ENCODE peak calls at places on chromosomes 5 and 9, in six cellular contexts. C, B, T, V, S and D are unnamed samples.

GRCh38 chr5:128637031-128637430 is 99.0 kb upstream of the FBN2 start:
- DNase-seq in C (no peak), B (no peak), T (no peak), V (peak; percentile 72), S (peak; percentile 54), D (no peak)

GRCh38 chr9:127174386-127175318 is 52.2 kb upstream of the ANGPTL2 start:
- DNase-seq in C (no peak), B (peak; percentile 24), T (no peak), V (no peak), S (no peak), D (no peak)

GRCh38 chr9:114717908-114718486 is 36.0 kb upstream of the TEX48 start:
- DNase-seq in C (no peak), B (no peak), T (no peak), V (no peak), S (no peak), D (no peak)

GRCh38 chr9:137878957-137879555 is 1.5 kb downstream of the CACNA1B start:
- DNase-seq in C (no peak), B (no peak), T (no peak), V (no peak), S (no peak), D (no peak)

GRCh38 chr5:20213803-20214202 is 225.8 kb upstream of the CDH18 start:
- DNase-seq in C (no peak), B (no peak), T (no peak), V (no peak), S (peak; percentile 26), D (no peak)

GRCh38 chr9:650362-650761 is 191.1 kb upstream of the DMRT1 start:
- DNase-seq in C (no peak), B (no peak), T (no peak), V (no peak), S (no peak), D (no peak)

GRCh38 chr9:6354072-6354686 is 26.0 kb downstream of the TPD52L3 start:
- DNase-seq in C (peak; percentile 69), B (no peak), T (peak; percentile 71), V (peak; percentile 56), S (peak; percentile 60), D (peak; percentile 47)

GRCh38 chr9:100098241-100098886 is 436 bp downstream of the ERP44 start:
- DNase-seq in C (peak; percentile 71), B (peak; percentile 71), T (peak; percentile 79), V (peak; percentile 44), S (peak; percentile 34), D (peak; percentile 15)

GRCh38 chr5:89478856-89479255 is 595.9 kb upstream of the MEF2C start:
- DNase-seq in C (no peak), B (no peak), T (no peak), V (no peak), S (no peak), D (no peak)

GRCh38 chr5:89484962-89485361 is 602.0 kb upstream of the MEF2C start:
- DNase-seq in C (no peak), B (no peak), T (no peak), V (no peak), S (no peak), D (no peak)

DNA sequence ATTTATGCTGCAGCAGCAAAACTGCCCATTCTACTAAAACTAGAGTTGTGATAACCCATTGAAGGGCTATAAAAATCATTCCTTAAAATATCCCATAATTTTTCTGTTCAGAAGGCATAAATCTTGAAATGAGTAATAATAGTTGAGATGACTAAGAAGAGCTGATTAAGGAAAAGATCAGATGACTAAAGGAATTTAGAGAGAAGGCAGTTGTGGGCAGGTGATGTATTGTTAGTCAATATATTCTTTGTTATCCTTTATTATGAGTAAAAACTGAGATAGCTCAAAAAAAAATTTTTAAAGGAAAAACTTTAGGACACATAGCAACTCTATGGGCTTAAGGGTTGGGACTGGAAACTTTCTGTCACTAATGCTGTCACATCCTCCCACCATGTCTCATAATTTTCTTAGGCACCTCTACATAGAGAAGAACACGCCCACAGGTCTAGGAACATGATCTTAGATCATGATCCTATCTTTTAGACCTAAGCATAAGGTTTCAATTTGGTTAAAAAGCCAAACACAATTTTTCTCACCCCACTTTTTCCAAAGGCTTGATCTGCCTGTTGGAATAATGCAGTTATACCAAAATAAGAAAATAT is 597.5 kb upstream of the MEF2C start:
- DNase-seq in C (no peak), B (no peak), T (no peak), V (no peak), S (peak; percentile 18), D (no peak)
- H3K4me3 ChIP-seq in C (no peak overlapping the region), B (no peak overlapping the region), T (no peak overlapping the region), V (no peak overlapping the region), S (no peak overlapping the region), D (no peak overlapping the region)

DNA sequence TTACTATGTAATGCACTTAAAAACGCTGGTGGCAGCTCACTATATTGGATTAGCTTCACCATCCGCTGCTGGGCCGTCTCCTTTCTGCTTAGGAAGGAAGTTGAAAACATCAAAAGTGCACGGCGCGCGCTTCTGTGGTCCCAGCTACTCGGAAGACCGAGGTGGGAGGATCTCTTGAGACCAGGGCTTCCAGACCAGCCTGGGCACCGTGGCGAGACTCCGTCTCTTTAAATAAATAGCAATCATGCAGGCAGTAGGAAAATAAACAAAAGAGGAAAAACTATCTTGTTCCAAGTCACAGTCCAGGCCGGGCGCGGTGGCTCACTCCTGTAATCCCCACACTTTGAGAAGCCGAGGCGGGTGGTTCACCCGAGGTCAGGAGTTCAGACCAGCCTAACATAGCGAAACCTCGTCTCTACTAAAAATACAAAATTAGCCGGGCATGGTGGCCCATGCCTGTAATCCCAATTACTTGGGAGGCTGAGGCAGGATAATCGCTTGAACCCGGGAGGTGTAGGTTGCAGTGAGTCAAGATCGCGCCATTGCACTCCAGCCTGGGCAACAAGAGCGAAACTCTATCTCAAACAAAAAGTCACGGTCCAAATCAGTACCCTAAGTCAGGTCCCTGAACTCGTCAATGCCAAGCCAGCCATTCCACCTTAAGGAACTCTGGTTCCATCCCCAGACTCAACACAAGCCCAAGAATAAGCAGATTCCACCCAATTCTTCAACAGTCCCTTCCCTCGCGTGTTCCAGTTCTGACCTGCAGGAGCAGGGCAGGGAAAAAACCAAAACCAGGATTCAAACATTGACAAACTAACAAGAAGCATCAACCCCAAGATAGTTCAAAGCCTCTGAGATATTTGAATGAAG is 1.0 kb upstream of the GOLGA1 start:
- DNase-seq in C (peak; percentile 26), B (peak; percentile 75), T (peak; percentile 68), V (peak; percentile 35), S (no peak), D (no peak)
- TF ChIP-seq CTCF in C (no peak), B (no peak), T (no peak), V (no peak), S (no peak), D (no peak)

DNA sequence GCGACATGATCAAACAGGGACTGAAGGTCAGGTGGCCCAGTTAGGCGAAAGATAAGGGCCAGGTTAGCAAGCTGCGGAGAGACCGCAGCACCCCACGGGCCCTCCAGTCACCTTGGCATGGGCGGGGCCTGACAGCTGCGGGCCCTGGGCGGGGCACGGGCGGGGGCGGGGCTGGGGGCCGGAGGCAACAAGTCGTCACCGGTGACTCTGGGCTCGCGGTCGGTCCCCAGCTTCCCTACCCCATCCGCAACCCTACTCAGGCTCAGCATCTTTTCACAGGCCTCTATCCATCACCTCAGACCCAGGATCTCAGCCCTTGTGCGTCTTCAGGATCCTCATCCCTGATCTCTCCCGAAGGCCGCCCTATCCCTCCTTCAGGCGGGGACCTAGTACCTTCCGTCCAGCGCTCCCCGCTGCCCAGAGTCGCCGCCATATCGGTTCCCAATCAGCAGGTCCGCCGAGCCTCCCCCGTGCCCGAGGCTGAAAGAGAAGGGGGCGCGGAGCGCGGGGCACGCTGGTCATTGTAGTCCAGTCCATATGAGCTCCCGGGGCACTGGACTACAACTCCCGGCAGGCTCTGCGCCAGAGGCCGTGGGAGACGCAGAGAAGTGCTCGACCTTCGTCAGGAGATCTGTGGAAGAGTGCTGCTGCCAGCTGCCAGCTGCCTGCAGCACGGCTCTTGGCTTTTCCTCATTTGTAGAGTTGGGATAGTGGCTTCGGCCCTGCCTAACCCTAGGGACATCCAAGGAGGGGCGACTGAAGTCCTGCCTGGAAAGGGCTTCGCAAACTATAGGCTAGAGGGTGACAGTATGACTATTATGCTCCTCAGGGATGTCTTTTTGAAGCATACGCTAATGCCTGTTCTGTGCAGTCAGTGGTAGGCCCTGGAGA is at the start of gene DNAJC18:
- DNase-seq in C (peak; percentile 85), B (peak; percentile 96), T (peak; percentile 95), V (peak; percentile 89), S (peak; percentile 72), D (peak; percentile 65)
- H3K4me3 ChIP-seq in C (peak within 1 kb of the TSS; percentile 73), B (peak within 1 kb of the TSS; percentile 62), T (peak within 1 kb of the TSS; percentile 90), V (peak within 1 kb of the TSS; percentile 96), S (peak within 1 kb of the TSS; percentile 80), D (peak within 1 kb of the TSS; percentile 66)

GRCh38 chr5:151225071-151225470 is 1.2 kb upstream of the CCDC69 start:
- DNase-seq in C (no peak), B (no peak), T (no peak), V (no peak), S (no peak), D (no peak)

GRCh38 chr5:151223447-151224264 is at the start of gene CCDC69:
- DNase-seq in C (peak; percentile 68), B (peak; percentile 88), T (peak; percentile 86), V (peak; percentile 56), S (peak; percentile 65), D (no peak)

GRCh38 chr5:151224372-151224771 is 480 bp upstream of the CCDC69 start:
- DNase-seq in C (no peak), B (no peak), T (no peak), V (no peak), S (no peak), D (no peak)

GRCh38 chr5:151227918-151228447 is 4.1 kb upstream of the CCDC69 start:
- DNase-seq in C (no peak), B (no peak), T (no peak), V (no peak), S (no peak), D (no peak)

GRCh38 chr5:151225475-151225874 is 1.6 kb upstream of the CCDC69 start:
- DNase-seq in C (no peak), B (no peak), T (no peak), V (no peak), S (no peak), D (no peak)
- TF ChIP-seq CTCF in C (no peak), B (no peak), T (no peak), V (no peak), S (no peak), D (no peak)

GRCh38 chr9:71690058-71690691 is 78.1 kb downstream of the CEMIP2 start:
- DNase-seq in C (no peak), B (no peak), T (no peak), V (peak; percentile 20), S (no peak), D (no peak)
- H3K4me3 ChIP-seq in C (no peak overlapping the region), B (no peak overlapping the region), T (no peak overlapping the region), V (no peak overlapping the region), S (no peak overlapping the region), D (no peak overlapping the region)